ENCODE peak calls at places on chromosomes 11 and 22, in four cellular contexts. One of them, this sample, is unnamed.

GRCh38 chr11:126357055-126357962 is 1.8 kb downstream of the ST3GAL4 start:
- DNase-seq in GM13976: peak
- DNase-seq in germinal center: no peak
- DNase-seq in globus pallidus: no peak
- DNase-seq in this sample: no peak

GRCh38 chr11:105611414-105611813 is 1.5 kb downstream of the GRIA4 start:
- DNase-seq in GM13976: no peak
- DNase-seq in germinal center: no peak
- DNase-seq in globus pallidus: peak
- DNase-seq in this sample: no peak

GRCh38 chr22:36911887-36912661 is 1.4 kb upstream of the CSF2RB start:
- DNase-seq in GM13976: no peak
- DNase-seq in germinal center: no peak
- DNase-seq in globus pallidus: no peak
- DNase-seq in this sample: no peak

GRCh38 chr11:8285228-8285627 is 21.6 kb upstream of the LMO1 start:
- DNase-seq in GM13976: no peak
- DNase-seq in germinal center: no peak
- DNase-seq in globus pallidus: no peak
- DNase-seq in this sample: no peak

GRCh38 chr11:70142171-70142875 is 60.8 kb upstream of the FADD start:
- DNase-seq in GM13976: no peak
- DNase-seq in germinal center: no peak
- DNase-seq in globus pallidus: no peak
- DNase-seq in this sample: no peak

GRCh38 chr11:23765862-23766261 is 731.0 kb upstream of the LUZP2 start:
- DNase-seq in GM13976: no peak
- DNase-seq in germinal center: no peak
- DNase-seq in globus pallidus: no peak
- DNase-seq in this sample: no peak

GRCh38 chr11:7986768-7987559 is at the start of gene EIF3F:
- DNase-seq in GM13976: peak
- DNase-seq in germinal center: peak
- DNase-seq in globus pallidus: peak
- DNase-seq in this sample: peak

GRCh38 chr11:69523453-69523852 is 42.0 kb downstream of the LINC01488 start:
- DNase-seq in GM13976: no peak
- DNase-seq in germinal center: no peak
- DNase-seq in globus pallidus: no peak
- DNase-seq in this sample: no peak

GRCh38 chr11:118226294-118226693 is 1.5 kb upstream of the JAML start:
- DNase-seq in GM13976: no peak
- DNase-seq in germinal center: no peak
- DNase-seq in globus pallidus: no peak
- DNase-seq in this sample: peak

GRCh38 chr11:118909619-118910308 is 16.0 kb downstream of the BCL9L start:
- DNase-seq in GM13976: no peak
- DNase-seq in germinal center: no peak
- DNase-seq in globus pallidus: no peak
- DNase-seq in this sample: no peak

This sample was measured in dermis microvascular lymphatic vessel endothelial cell.